ENCODE peak calls at places on chromosome 7, in six cellular contexts. L, A, O, V, U and T are unnamed samples. For H3K9me3 and H3K4me1, the result is how much of the 10 kb centered on the place peaks cover.

GRCh38 chr7:99407849-99408346 is 499 bp downstream of the PDAP1 start:
- DNase-seq in O (peak), A (peak), U (peak), V (no peak), L (peak), T (no peak)

GRCh38 chr7:117728858-117729257 is 144.4 kb downstream of the CTTNBP2 start:
- DNase-seq in A (no peak), U (no peak), O (no peak), L (no peak), V (no peak), T (peak)

GRCh38 chr7:114539575-114539974 is 125.0 kb downstream of the FOXP2 start:
- DNase-seq in U (peak), L (no peak), A (no peak), O (peak), V (no peak), T (peak)

GRCh38 chr7:46583606-46584005 is 662.5 kb upstream of the IGFBP3 start:
- DNase-seq in O (no peak), U (no peak), L (no peak), A (no peak), V (no peak), T (no peak)

GRCh38 chr7:4286281-4286680 is 395.8 kb upstream of the FOXK1 start:
- DNase-seq in L (no peak), A (no peak), V (no peak), O (no peak), U (no peak), T (no peak)

GRCh38 chr7:94182066-94182465 is 177.9 kb upstream of the BET1 start:
- DNase-seq in O (peak), L (peak), A (no peak), U (no peak), V (no peak), T (peak)

GRCh38 chr7:133828906-133829305 is 298.2 kb upstream of the LRGUK start:
- DNase-seq in A (no peak), L (no peak), V (no peak), U (no peak), O (no peak), T (peak)

GRCh38 chr7:138834583-138834982 is 36.6 kb upstream of the ATP6V0A4 start:
- DNase-seq in L (no peak), V (no peak), A (no peak), O (no peak), U (no peak), T (no peak)

GRCh38 chr7:96080021-96080420 is 241.9 kb downstream of the SLC25A13 start:
- DNase-seq in U (no peak), V (no peak), O (peak), A (no peak), L (no peak), T (no peak)

GRCh38 chr7:150620617-150621371 is 11.4 kb downstream of the GIMAP6 start:
- DNase-seq in A (no peak), V (no peak), O (no peak), U (no peak), L (no peak), T (no peak)

GRCh38 chr7:125119559-125120115 is 190.0 kb upstream of the POT1 start:
- DNase-seq in A (no peak), O (no peak), V (no peak), L (no peak), U (no peak), T (no peak)

GRCh38 chr7:117937049-117937448 is 63.8 kb upstream of the CTTNBP2 start:
- DNase-seq in V (no peak), U (no peak), O (no peak), L (no peak), A (no peak), T (no peak)

GRCh38 chr7:19442016-19442785 is 266.6 kb downstream of the POLR1F start:
- DNase-seq in O (peak), L (peak), A (no peak), V (no peak), U (no peak), T (peak)

GRCh38 chr7:126791306-126791705 is 461.4 kb downstream of the GRM8 start:
- DNase-seq in A (no peak), L (no peak), O (no peak), V (no peak), U (no peak), T (no peak)

GRCh38 chr7:6435486-6436384 is 12.0 kb downstream of the DAGLB start:
- DNase-seq in V (peak), U (peak), O (peak), A (peak), L (peak), T (peak)

GRCh38 chr7:120218702-120219101 is 54.3 kb upstream of the KCND2 start:
- DNase-seq in V (no peak), U (peak), L (no peak), O (peak), A (peak), T (no peak)

GRCh38 chr7:71422104-71422503 is 290.2 kb downstream of the GALNT17 start:
- DNase-seq in U (no peak), A (no peak), L (no peak), O (no peak), V (no peak), T (no peak)

GRCh38 chr7:97002555-97003261 is 2.6 kb upstream of the DLX6 start:
- DNase-seq in O (no peak), L (no peak), U (no peak), V (no peak), A (no peak), T (no peak)

GRCh38 chr7:1593091-1593866 is 23.4 kb upstream of the PSMG3 start:
- DNase-seq in O (no peak), L (peak), V (no peak), A (no peak), U (no peak), T (no peak)

GRCh38 chr7:94368371-94368791 is 26.3 kb upstream of the COL1A2 start:
- DNase-seq in U (no peak), O (peak), V (no peak), L (no peak), A (no peak), T (peak)

GRCh38 chr7:94972296-94972695 is 64.9 kb downstream of the PPP1R9A start:
- DNase-seq in A (no peak), V (no peak), U (no peak), O (no peak), L (no peak), T (no peak)

GRCh38 chr7:50838675-50839377 is 56.1 kb upstream of the GRB10 start:
- DNase-seq in V (no peak), A (no peak), L (no peak), U (no peak), O (peak), T (no peak)

GRCh38 chr7:121159553-121159952 is 169.2 kb upstream of the WNT16 start:
- DNase-seq in V (no peak), U (no peak), L (no peak), A (no peak), O (no peak), T (no peak)

GRCh38 chr7:76346097-76346496 is 12.7 kb downstream of the YWHAG start:
- DNase-seq in L (no peak), V (no peak), O (no peak), A (peak), U (peak), T (no peak)

GRCh38 chr7:130351664-130352015 is 7.0 kb downstream of the CPA5 start:
- DNase-seq in A (no peak), L (no peak), U (no peak), V (no peak), O (no peak), T (no peak)

GRCh38 chr7:54839538-54840213 is 80.7 kb upstream of the SEC61G start:
- DNase-seq in L (peak), U (peak), V (no peak), A (peak), O (peak), T (peak)

GRCh38 chr7:70506463-70506862 is 625.5 kb upstream of the GALNT17 start:
- DNase-seq in L (no peak), V (no peak), O (no peak), A (no peak), U (no peak), T (peak)

GRCh38 chr7:92621641-92622429 is 31.6 kb upstream of the FAM133B start:
- DNase-seq in V (no peak), U (no peak), O (no peak), A (no peak), L (no peak), T (no peak)

GRCh38 chr7:117502338-117502737 is 22.5 kb downstream of the CFTR start:
- DNase-seq in O (no peak), L (no peak), A (no peak), V (no peak), U (no peak), T (no peak)

GRCh38 chr7:105723582-105723981 is 142.3 kb upstream of the EFCAB10 start:
- DNase-seq in V (no peak), U (no peak), O (no peak), L (no peak), A (no peak), T (no peak)

GRCh38 chr7:75718390-75719031 is 20.2 kb downstream of the HIP1 start:
- DNase-seq in V (no peak), L (no peak), O (no peak), U (no peak), A (peak), T (no peak)

DNA sequence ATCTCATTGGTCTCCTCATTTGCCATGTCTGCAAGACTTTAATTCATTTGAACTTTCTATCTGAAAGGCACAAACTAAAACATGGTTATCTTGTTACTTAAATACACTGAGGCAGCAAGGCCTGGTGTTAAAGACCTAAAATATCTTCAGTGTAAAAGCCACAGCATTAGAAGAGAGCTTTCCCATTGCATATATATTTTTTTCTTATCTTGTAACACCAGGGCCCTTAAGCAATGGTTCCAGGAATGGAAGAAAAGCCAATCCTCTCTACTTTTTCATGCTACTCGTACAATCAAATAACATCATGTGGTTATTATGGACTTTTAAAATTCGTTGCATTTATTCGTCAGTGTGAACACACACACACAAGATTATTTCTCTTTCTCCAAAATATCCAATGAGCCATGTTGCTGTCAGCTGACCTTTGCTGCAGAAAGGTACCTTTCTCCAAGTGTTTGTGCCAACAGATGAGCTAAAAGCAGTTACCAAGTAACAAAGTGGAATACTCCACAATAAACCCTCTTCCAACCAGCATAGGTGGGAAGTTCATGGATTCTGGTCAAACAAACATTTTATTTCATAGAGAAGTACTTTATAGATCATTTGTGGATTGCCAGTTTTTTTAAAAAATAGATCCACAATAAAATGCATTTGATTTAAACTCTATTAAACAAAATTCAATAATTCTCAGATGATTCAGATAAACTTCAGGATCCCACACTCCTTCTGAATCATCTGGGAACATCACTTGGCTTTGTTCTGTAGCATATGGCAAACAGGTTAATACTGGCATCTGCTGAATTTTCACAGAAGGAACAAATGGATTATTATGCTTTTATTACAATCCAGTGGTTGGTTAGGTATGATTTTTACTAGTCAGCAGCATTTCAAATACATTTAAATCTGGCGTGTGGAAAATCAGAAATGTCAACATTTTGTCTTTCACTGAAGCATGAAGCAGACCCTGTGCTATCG is 63.3 kb upstream of the AGBL3 start:
- DNase-seq in A (no peak), U (no peak), L (no peak), V (no peak), O (no peak), T (no peak)
- H3K9me3 ChIP-seq in A (under half), U (under half), L (under half), V (under half), O (under half), T (under half)

GRCh38 chr7:14962778-14963177 is 60.2 kb upstream of the DGKB start:
- DNase-seq in V (no peak), L (no peak), O (no peak), U (no peak), A (no peak), T (no peak)
- H3K27ac ChIP-seq in V (no peak), L (no peak), O (no peak), U (no peak), A (no peak), T (no peak)

GRCh38 chr7:42068554-42069280 is 168.3 kb downstream of the GLI3 start:
- DNase-seq in V (no peak), O (no peak), U (no peak), L (no peak), A (no peak), T (no peak)
- H3K4me1 ChIP-seq in V (under half), O (under half), U (under half), L (under half), A (under half), T (under half)

GRCh38 chr7:158479680-158480025 is 108.0 kb downstream of the PTPRN2 start:
- DNase-seq in O (no peak), V (no peak), U (no peak), L (no peak), A (no peak), T (no peak)

GRCh38 chr7:158475679-158476052 is 112.0 kb downstream of the PTPRN2 start:
- DNase-seq in L (no peak), V (no peak), U (no peak), O (no peak), A (no peak), T (no peak)

GRCh38 chr7:158479021-158479679 is 108.5 kb downstream of the PTPRN2 start:
- DNase-seq in L (no peak), A (no peak), V (no peak), O (no peak), U (no peak), T (no peak)

GRCh38 chr7:158476303-158476932 is 111.2 kb downstream of the PTPRN2 start:
- DNase-seq in A (no peak), O (no peak), L (no peak), V (no peak), U (no peak), T (no peak)

DNA sequence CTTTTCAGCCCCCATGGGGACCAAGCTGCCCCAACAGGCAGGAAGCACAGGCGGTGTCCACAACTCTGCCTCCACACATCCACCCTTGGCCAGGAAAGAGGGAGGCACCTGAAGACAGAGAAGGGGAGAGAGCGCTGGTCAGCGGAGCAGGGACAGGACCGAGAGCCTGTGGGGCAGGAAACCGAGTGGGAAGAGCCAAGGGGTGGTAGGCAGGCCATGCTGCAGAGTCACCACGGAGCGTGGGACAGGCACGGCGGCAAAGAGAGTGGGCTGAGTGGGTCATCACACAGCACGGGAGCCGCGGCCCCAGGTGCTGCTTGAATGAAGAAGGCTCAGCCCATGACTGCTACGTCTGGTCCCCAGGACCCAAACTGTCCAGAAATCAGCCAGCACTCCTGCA is 109.8 kb downstream of the PTPRN2 start:
- DNase-seq in A (no peak), U (no peak), L (no peak), O (no peak), V (no peak), T (no peak)
- H3K9me3 ChIP-seq in A (under half), U (under half), L (under half), O (half or more), V (under half), T (under half)